ENCODE peak calls at places on chromosome 7, in four cellular contexts. C is NCI-H82, M is gastrocnemius medialis, H is posterior cingulate gyrus. Q is an unnamed sample.

GRCh38 chr7:73978681-73979563 is 49.1 kb upstream of the ELN start:
- DNase-seq in M (peak; percentile 72), H (peak; percentile 46), C (peak; percentile 81), Q (peak; percentile 80)

GRCh38 chr7:23373151-23374004 is 74.2 kb downstream of the MALSU1 start:
- DNase-seq in C (no peak), M (no peak), H (no peak), Q (no peak)

GRCh38 chr7:27174077-27175004 is at the start of gene HOXA10:
- DNase-seq in M (peak; percentile 48), H (peak; percentile 59), C (peak; percentile 47), Q (peak; percentile 61)

GRCh38 chr7:155731375-155731774 is 80.9 kb downstream of the SHH start:
- DNase-seq in C (no peak), M (peak; percentile 45), H (no peak), Q (no peak)

GRCh38 chr7:37921340-37921805 is 933 bp downstream of the EPDR1 start:
- DNase-seq in M (peak; percentile 47), C (peak; percentile 73), H (peak; percentile 73), Q (peak; percentile 29)

GRCh38 chr7:38398725-38399321 is 125.4 kb upstream of the TARP start:
- DNase-seq in M (no peak), C (peak; percentile 63), H (peak; percentile 81), Q (no peak)

GRCh38 chr7:70695804-70696104 is 436.2 kb upstream of the GALNT17 start:
- DNase-seq in H (no peak), M (no peak), C (peak; percentile 44), Q (no peak)

GRCh38 chr7:81004098-81004497 is 85.2 kb upstream of the SEMA3C start:
- DNase-seq in M (no peak), C (no peak), H (no peak), Q (no peak)

GRCh38 chr7:122632238-122632637 is 66.7 kb downstream of the RNF133 start:
- DNase-seq in M (no peak), H (no peak), C (no peak), Q (no peak)

GRCh38 chr7:98119257-98119918 is 12.7 kb downstream of the LMTK2 start:
- DNase-seq in C (no peak), M (no peak), H (no peak), Q (no peak)

GRCh38 chr7:151346180-151346769 is 4.7 kb downstream of the NUB1 start:
- DNase-seq in C (no peak), M (no peak), H (no peak), Q (no peak)

GRCh38 chr7:151819826-151820225 is 57.1 kb downstream of the PRKAG2 start:
- DNase-seq in M (no peak), H (peak; percentile 2), C (no peak), Q (no peak)

Q was measured in tibial artery.